ENCODE peak calls at places on chromosomes 11 and 22, in four cellular contexts. One of them, this sample, is unnamed.

GRCh38 chr11:35035894-35036408 is 103.0 kb upstream of the CD44 start:
- DNase-seq in activated CD4-positive, alpha-beta T cell treated with anti-CD3 and anti-CD28 coated beads for 24 hours: no peak
- DNase-seq in cardiac muscle cell: no peak
- DNase-seq in putamen: no peak
- DNase-seq in this sample: peak

GRCh38 chr11:10303558-10304363 is 1.1 kb upstream of the ADM start:
- DNase-seq in cardiac muscle cell: peak
- DNase-seq in putamen: no peak
- DNase-seq in activated CD4-positive, alpha-beta T cell treated with anti-CD3 and anti-CD28 coated beads for 24 hours: no peak
- DNase-seq in this sample: peak

GRCh38 chr11:1433568-1433967 is 43.8 kb downstream of the BRSK2 start:
- DNase-seq in activated CD4-positive, alpha-beta T cell treated with anti-CD3 and anti-CD28 coated beads for 24 hours: no peak
- DNase-seq in putamen: no peak
- DNase-seq in cardiac muscle cell: no peak
- DNase-seq in this sample: no peak

GRCh38 chr11:48081151-48082010 is 101.0 kb downstream of the PTPRJ start:
- DNase-seq in putamen: peak
- DNase-seq in cardiac muscle cell: no peak
- DNase-seq in activated CD4-positive, alpha-beta T cell treated with anti-CD3 and anti-CD28 coated beads for 24 hours: no peak
- DNase-seq in this sample: peak

GRCh38 chr11:108223449-108224149 is 732 bp downstream of the ATM start:
- DNase-seq in cardiac muscle cell: no peak
- DNase-seq in activated CD4-positive, alpha-beta T cell treated with anti-CD3 and anti-CD28 coated beads for 24 hours: no peak
- DNase-seq in putamen: no peak
- DNase-seq in this sample: no peak

GRCh38 chr22:24418786-24419479 is 8.5 kb upstream of the ADORA2A start:
- DNase-seq in putamen: no peak
- DNase-seq in activated CD4-positive, alpha-beta T cell treated with anti-CD3 and anti-CD28 coated beads for 24 hours: no peak
- DNase-seq in cardiac muscle cell: no peak
- DNase-seq in this sample: no peak

GRCh38 chr11:68043349-68044144 is 4.7 kb downstream of the TCIRG1 start:
- DNase-seq in activated CD4-positive, alpha-beta T cell treated with anti-CD3 and anti-CD28 coated beads for 24 hours: no peak
- DNase-seq in putamen: no peak
- DNase-seq in cardiac muscle cell: no peak
- DNase-seq in this sample: no peak

GRCh38 chr22:21951931-21952465 is 650 bp downstream of the PPM1F start:
- DNase-seq in activated CD4-positive, alpha-beta T cell treated with anti-CD3 and anti-CD28 coated beads for 24 hours: no peak
- DNase-seq in cardiac muscle cell: peak
- DNase-seq in putamen: no peak
- DNase-seq in this sample: no peak

GRCh38 chr22:35436421-35436820 is 36.5 kb downstream of the MCM5 start:
- DNase-seq in cardiac muscle cell: no peak
- DNase-seq in putamen: no peak
- DNase-seq in activated CD4-positive, alpha-beta T cell treated with anti-CD3 and anti-CD28 coated beads for 24 hours: no peak
- DNase-seq in this sample: no peak

GRCh38 chr11:1966531-1966930 is 19.4 kb downstream of the MRPL23 start:
- DNase-seq in putamen: no peak
- DNase-seq in activated CD4-positive, alpha-beta T cell treated with anti-CD3 and anti-CD28 coated beads for 24 hours: no peak
- DNase-seq in cardiac muscle cell: no peak
- DNase-seq in this sample: no peak

GRCh38 chr22:39332441-39333064 is 13.1 kb upstream of the RPL3 start:
- DNase-seq in activated CD4-positive, alpha-beta T cell treated with anti-CD3 and anti-CD28 coated beads for 24 hours: no peak
- DNase-seq in cardiac muscle cell: peak
- DNase-seq in putamen: no peak
- DNase-seq in this sample: no peak

GRCh38 chr11:5618807-5619206 is 6.0 kb upstream of the TRIM34 start:
- DNase-seq in activated CD4-positive, alpha-beta T cell treated with anti-CD3 and anti-CD28 coated beads for 24 hours: no peak
- DNase-seq in putamen: no peak
- DNase-seq in cardiac muscle cell: no peak
- DNase-seq in this sample: peak

GRCh38 chr22:28594784-28595324 is 84.8 kb downstream of the TTC28 start:
- DNase-seq in putamen: peak
- DNase-seq in activated CD4-positive, alpha-beta T cell treated with anti-CD3 and anti-CD28 coated beads for 24 hours: no peak
- DNase-seq in cardiac muscle cell: peak
- DNase-seq in this sample: peak

GRCh38 chr11:20374746-20375305 is 11.3 kb downstream of the HTATIP2 start:
- DNase-seq in activated CD4-positive, alpha-beta T cell treated with anti-CD3 and anti-CD28 coated beads for 24 hours: no peak
- DNase-seq in cardiac muscle cell: no peak
- DNase-seq in putamen: no peak
- DNase-seq in this sample: no peak

GRCh38 chr22:49573109-49573765 is 254.4 kb downstream of the BRD1 start:
- DNase-seq in activated CD4-positive, alpha-beta T cell treated with anti-CD3 and anti-CD28 coated beads for 24 hours: no peak
- DNase-seq in putamen: no peak
- DNase-seq in cardiac muscle cell: no peak
- DNase-seq in this sample: no peak

GRCh38 chr22:40020956-40021355 is 26.2 kb downstream of the FAM83F start:
- DNase-seq in putamen: no peak
- DNase-seq in cardiac muscle cell: no peak
- DNase-seq in activated CD4-positive, alpha-beta T cell treated with anti-CD3 and anti-CD28 coated beads for 24 hours: no peak
- DNase-seq in this sample: no peak

GRCh38 chr11:76690736-76691135 is 20.2 kb upstream of the LRRC32 start:
- DNase-seq in activated CD4-positive, alpha-beta T cell treated with anti-CD3 and anti-CD28 coated beads for 24 hours: no peak
- DNase-seq in putamen: no peak
- DNase-seq in cardiac muscle cell: no peak
- DNase-seq in this sample: no peak

GRCh38 chr11:88345949-88346348 is 8.4 kb upstream of the CTSC start:
- DNase-seq in cardiac muscle cell: no peak
- DNase-seq in activated CD4-positive, alpha-beta T cell treated with anti-CD3 and anti-CD28 coated beads for 24 hours: no peak
- DNase-seq in putamen: no peak
- DNase-seq in this sample: no peak

GRCh38 chr11:808427-809286 is 1.1 kb upstream of the RPLP2 start:
- DNase-seq in putamen: no peak
- DNase-seq in activated CD4-positive, alpha-beta T cell treated with anti-CD3 and anti-CD28 coated beads for 24 hours: no peak
- DNase-seq in cardiac muscle cell: no peak
- DNase-seq in this sample: no peak

GRCh38 chr11:115761348-115761747 is 257.1 kb upstream of the CADM1 start:
- DNase-seq in activated CD4-positive, alpha-beta T cell treated with anti-CD3 and anti-CD28 coated beads for 24 hours: no peak
- DNase-seq in putamen: no peak
- DNase-seq in cardiac muscle cell: no peak
- DNase-seq in this sample: no peak

GRCh38 chr22:24027389-24027980 is 16.4 kb downstream of the CABIN1 start:
- DNase-seq in putamen: no peak
- DNase-seq in activated CD4-positive, alpha-beta T cell treated with anti-CD3 and anti-CD28 coated beads for 24 hours: no peak
- DNase-seq in cardiac muscle cell: no peak
- DNase-seq in this sample: no peak

GRCh38 chr22:35089139-35089538 is 23.2 kb downstream of the ISX start:
- DNase-seq in activated CD4-positive, alpha-beta T cell treated with anti-CD3 and anti-CD28 coated beads for 24 hours: no peak
- DNase-seq in cardiac muscle cell: no peak
- DNase-seq in putamen: no peak
- DNase-seq in this sample: no peak

GRCh38 chr11:14413307-14414072 is 54.5 kb upstream of the RRAS2 start:
- DNase-seq in cardiac muscle cell: no peak
- DNase-seq in putamen: peak
- DNase-seq in activated CD4-positive, alpha-beta T cell treated with anti-CD3 and anti-CD28 coated beads for 24 hours: no peak
- DNase-seq in this sample: peak